ENCODE peak calls at places on chromosomes 3 and 15, in nine cellular contexts. V is upper lobe of right lung, K is HepG2, D is GM06990, B is mesothelial cell of epicardium, U is cardiac fibroblast, P is endothelial cell of umbilical vein, A is GM23338, W is spleen. J is an unnamed sample.

GRCh38 chr3:127214990-127215389 is 22.1 kb downstream of the PRR23E start:
- DNase-seq in K (no peak), D (no peak), V (no peak), P (no peak), A (no peak), B (no peak), W (no peak), U (no peak), J (no peak)

GRCh38 chr3:37668831-37669610 is 192.7 kb upstream of the CTDSPL start:
- DNase-seq in W (no peak), B (no peak), K (no peak), D (no peak), V (no peak), A (no peak), U (no peak), P (no peak), J (no peak)

GRCh38 chr3:125108833-125109540 is 53.2 kb upstream of the HEG1 start:
- DNase-seq in U (no peak), P (no peak), V (no peak), B (no peak), K (no peak), A (no peak), W (no peak), D (no peak), J (no peak)

GRCh38 chr15:31338879-31339557 is 12.4 kb downstream of the KLF13 start:
- DNase-seq in V (peak; percentile 85), B (no peak), P (peak; percentile 38), A (peak; percentile 52), D (no peak), K (peak; percentile 38), W (peak; percentile 83), U (peak; percentile 91), J (no peak)

GRCh38 chr15:86087808-86088207 is 8.1 kb downstream of the AGBL1 start:
- DNase-seq in V (no peak), U (no peak), P (no peak), K (no peak), W (no peak), A (no peak), D (no peak), B (no peak), J (no peak)

GRCh38 chr3:59425942-59426341 is 376.1 kb upstream of the CFAP20DC start:
- DNase-seq in U (no peak), A (no peak), V (no peak), B (no peak), K (no peak), W (no peak), P (no peak), D (no peak), J (no peak)

GRCh38 chr3:97810779-97811390 is 10.9 kb upstream of the CRYBG3 start:
- DNase-seq in A (no peak), B (no peak), P (no peak), D (no peak), W (no peak), U (peak; percentile 49), V (no peak), K (no peak), J (no peak)

GRCh38 chr3:138465927-138466326 is 31.5 kb downstream of the ESYT3 start:
- DNase-seq in U (peak; percentile 16), K (no peak), P (no peak), V (no peak), D (no peak), B (no peak), A (no peak), W (no peak), J (no peak)

GRCh38 chr3:72891053-72891855 is 3.4 kb downstream of the GXYLT2 start:
- DNase-seq in P (no peak), K (peak; percentile 46), A (no peak), W (no peak), V (no peak), B (no peak), D (no peak), U (peak; percentile 96), J (no peak)

GRCh38 chr3:10817506-10817905 is 1.5 kb downstream of the SLC6A11 start:
- DNase-seq in D (no peak), B (no peak), W (no peak), U (no peak), V (no peak), P (no peak), K (peak; percentile 4), A (no peak), J (no peak)

GRCh38 chr3:17394541-17395179 is 347.8 kb downstream of the TBC1D5 start:
- DNase-seq in U (no peak), B (no peak), K (no peak), A (no peak), D (no peak), W (no peak), V (no peak), P (no peak), J (no peak)

GRCh38 chr3:108091498-108092259 is 848 bp upstream of the CD47 start:
- DNase-seq in U (no peak), D (no peak), K (no peak), A (peak; percentile 64), P (no peak), W (no peak), V (no peak), B (no peak), J (peak; percentile 72)
- TF ChIP-seq CTCF in U (no peak), D (no peak), K (peak; percentile 4), A (peak; percentile 34), P (no peak), W (peak; percentile 5), V (no peak), B (no peak), J (no peak)

GRCh38 chr3:179268400-179269051 is 17.6 kb upstream of the KCNMB3 start:
- DNase-seq in D (no peak), V (no peak), U (no peak), W (no peak), K (no peak), P (peak; percentile 50), B (no peak), A (no peak), J (no peak)

GRCh38 chr3:179276743-179277142 is 25.8 kb upstream of the KCNMB3 start:
- DNase-seq in W (no peak), V (no peak), K (no peak), D (no peak), U (no peak), P (no peak), A (no peak), B (no peak), J (no peak)

GRCh38 chr3:179276001-179276400 is 25.1 kb upstream of the KCNMB3 start:
- DNase-seq in W (no peak), V (no peak), D (no peak), U (no peak), B (no peak), A (no peak), K (no peak), P (no peak), J (no peak)

GRCh38 chr3:179269152-179269707 is 18.3 kb upstream of the KCNMB3 start:
- DNase-seq in B (no peak), P (no peak), W (no peak), V (no peak), A (no peak), D (no peak), K (no peak), U (no peak), J (no peak)

GRCh38 chr3:179272385-179272784 is 21.5 kb upstream of the KCNMB3 start:
- DNase-seq in D (no peak), V (no peak), A (no peak), K (no peak), W (no peak), B (no peak), U (peak; percentile 33), P (peak; percentile 49), J (no peak)
- TF ChIP-seq CTCF in D (peak; percentile 27), V (peak; percentile 35), A (peak; percentile 66), K (peak; percentile 62), W (peak; percentile 32), B (no peak), U (peak; percentile 37), P (peak; percentile 34), J (no peak)

GRCh38 chr15:64705006-64705405 is 70.4 kb downstream of the RBPMS2 start:
- DNase-seq in U (no peak), B (no peak), V (no peak), D (no peak), A (no peak), P (no peak), K (no peak), W (peak; percentile 25), J (no peak)

GRCh38 chr15:64701482-64701881 is 73.9 kb downstream of the RBPMS2 start:
- DNase-seq in A (no peak), P (no peak), W (no peak), D (no peak), U (no peak), B (no peak), K (no peak), V (no peak), J (no peak)

GRCh38 chr15:64703632-64703959 is 71.8 kb downstream of the RBPMS2 start:
- DNase-seq in V (no peak), B (no peak), D (no peak), U (no peak), K (no peak), A (no peak), P (no peak), W (peak; percentile 41), J (no peak)

GRCh38 chr15:64701051-64701450 is 74.3 kb downstream of the RBPMS2 start:
- DNase-seq in V (no peak), D (no peak), K (no peak), P (no peak), W (no peak), B (no peak), A (peak; percentile 83), U (no peak), J (no peak)

GRCh38 chr15:64702816-64703631 is 72.4 kb downstream of the RBPMS2 start:
- DNase-seq in B (peak; percentile 97), D (peak; percentile 92), K (peak; percentile 87), P (peak; percentile 94), V (peak; percentile 99), A (peak; percentile 98), W (peak; percentile 99), U (peak; percentile 90), J (peak; percentile 99)
- TF ChIP-seq CTCF in B (no peak), D (no peak), K (no peak), P (no peak), V (no peak), A (peak; percentile 7), W (peak; percentile 25), U (no peak), J (no peak)

GRCh38 chr3:22898558-22898957 is 304.6 kb upstream of the UBE2E2 start:
- DNase-seq in B (no peak), K (no peak), A (no peak), V (no peak), U (no peak), D (no peak), P (no peak), W (no peak), J (no peak)

GRCh38 chr3:22899441-22899840 is 303.7 kb upstream of the UBE2E2 start:
- DNase-seq in D (no peak), K (no peak), P (no peak), A (no peak), V (no peak), B (no peak), W (no peak), U (no peak), J (no peak)

GRCh38 chr3:22900296-22900695 is 302.8 kb upstream of the UBE2E2 start:
- DNase-seq in A (no peak), B (no peak), K (no peak), U (no peak), W (no peak), D (no peak), V (no peak), P (no peak), J (no peak)

DNA sequence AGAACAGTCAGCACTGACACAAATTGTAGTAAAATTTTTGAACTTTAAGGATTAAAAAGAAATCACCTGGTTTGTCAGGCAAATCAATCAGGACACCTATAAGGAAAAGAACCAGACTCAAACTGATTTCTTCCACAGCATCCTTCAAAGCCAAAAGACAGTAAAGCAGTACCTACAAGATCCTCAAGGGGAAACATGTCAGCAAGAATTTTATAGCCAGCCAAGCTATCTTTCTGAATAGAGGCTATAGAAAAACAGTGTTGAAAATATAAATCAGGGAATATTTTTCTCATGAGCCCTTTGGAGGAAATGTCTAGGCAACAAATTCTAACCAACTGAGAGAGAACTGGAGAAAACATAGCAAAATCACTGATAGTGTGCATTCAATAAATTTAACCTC is 301.4 kb upstream of the UBE2E2 start:
- DNase-seq in W (no peak), A (peak; percentile 38), U (no peak), D (no peak), B (no peak), K (no peak), P (no peak), V (no peak), J (no peak)
- TF ChIP-seq CTCF in W (no peak), A (no peak), U (peak; percentile 24), D (no peak), B (peak; percentile 32), K (no peak), P (no peak), V (no peak), J (peak; percentile 61)